ENCODE peak calls at places on chromosome 18, in four cellular contexts. S is K562, T is WTC11, D is HepG2. Q is an unnamed sample.
A peak's percentile ranks its signal among the peaks of the same experiment; 100 is the strongest.

GRCh38 chr18:73007195-73007934 is 139.6 kb upstream of the NETO1 start:
- DNase-seq in S (no peak), T (no peak), D (no peak), Q (no peak)

GRCh38 chr18:67385455-67385854 is 131.1 kb downstream of the DSEL start:
- DNase-seq in S (no peak), T (no peak), D (peak; percentile 78), Q (no peak)

GRCh38 chr18:6956495-6956894 is 161.1 kb downstream of the LAMA1 start:
- DNase-seq in S (no peak), T (no peak), D (no peak), Q (no peak)

GRCh38 chr18:58228176-58228575 is 184.2 kb downstream of the NEDD4L start:
- DNase-seq in S (no peak), T (no peak), D (no peak), Q (no peak)

GRCh38 chr18:58201268-58201667 is 157.2 kb downstream of the NEDD4L start:
- DNase-seq in S (no peak), T (no peak), D (no peak), Q (no peak)

GRCh38 chr18:75531851-75532241 is 104.3 kb upstream of the SMIM21 start:
- DNase-seq in S (no peak), T (no peak), D (no peak), Q (no peak)

GRCh38 chr18:76565238-76566173 is 70.5 kb upstream of the ZNF516 start:
- DNase-seq in S (peak; percentile 27), T (peak; percentile 60), D (peak; percentile 63), Q (peak; percentile 68)

GRCh38 chr18:44943201-44943881 is 262.7 kb downstream of the SETBP1 start:
- DNase-seq in S (no peak), T (peak; percentile 55), D (no peak), Q (no peak)

GRCh38 chr18:68282232-68282631 is 432.7 kb downstream of the TMX3 start:
- DNase-seq in S (no peak), T (no peak), D (no peak), Q (no peak)

GRCh38 chr18:79401494-79402208 is 5.9 kb downstream of the NFATC1 start:
- DNase-seq in S (no peak), T (no peak), D (no peak), Q (no peak)

GRCh38 chr18:5524660-5525059 is 19.1 kb downstream of the EPB41L3 start:
- DNase-seq in S (no peak), T (no peak), D (no peak), Q (no peak)

GRCh38 chr18:26074256-26074655 is 16.2 kb downstream of the SS18 start:
- DNase-seq in S (no peak), T (no peak), D (no peak), Q (no peak)

GRCh38 chr18:74389991-74390390 is 67.1 kb downstream of the DIPK1C start:
- DNase-seq in S (no peak), T (no peak), D (no peak), Q (no peak)

GRCh38 chr18:25568926-25569325 is 217.0 kb upstream of the ZNF521 start:
- DNase-seq in S (no peak), T (no peak), D (no peak), Q (no peak)

GRCh38 chr18:48868468-48869466 is 82.0 kb downstream of the SMAD7 start:
- DNase-seq in S (no peak), T (no peak), D (peak; percentile 69), Q (no peak)

GRCh38 chr18:79067611-79068010 is 1.6 kb upstream of the ATP9B start:
- DNase-seq in S (no peak), T (no peak), D (no peak), Q (no peak)

GRCh38 chr18:62991959-62992358 is 276.6 kb downstream of the PHLPP1 start:
- DNase-seq in S (peak; percentile 82), T (peak; percentile 41), D (no peak), Q (no peak)

GRCh38 chr18:77765468-77765867 is 515.8 kb downstream of the GALR1 start:
- DNase-seq in S (peak; percentile 47), T (peak; percentile 66), D (peak; percentile 11), Q (peak; percentile 29)

GRCh38 chr18:48412339-48412929 is 3.3 kb upstream of the ZBTB7C start:
- DNase-seq in S (peak; percentile 28), T (peak; percentile 54), D (peak; percentile 56), Q (peak; percentile 36)

GRCh38 chr18:54805571-54806334 is 22.5 kb upstream of the RAB27B start:
- DNase-seq in S (peak; percentile 81), T (no peak), D (peak; percentile 2), Q (no peak)

GRCh38 chr18:2515908-2516625 is 55.2 kb downstream of the METTL4 start:
- DNase-seq in S (no peak), T (no peak), D (peak; percentile 3), Q (no peak)

GRCh38 chr18:54604211-54604610 is 13.2 kb downstream of the DYNAP start:
- DNase-seq in S (no peak), T (no peak), D (no peak), Q (no peak)

GRCh38 chr18:79912409-79912991 is 39.0 kb downstream of the SLC66A2 start:
- DNase-seq in S (no peak), T (no peak), D (no peak), Q (no peak)

GRCh38 chr18:36386150-36386920 is 88.8 kb downstream of the FHOD3 start:
- DNase-seq in S (no peak), T (no peak), D (no peak), Q (no peak)

DNA sequence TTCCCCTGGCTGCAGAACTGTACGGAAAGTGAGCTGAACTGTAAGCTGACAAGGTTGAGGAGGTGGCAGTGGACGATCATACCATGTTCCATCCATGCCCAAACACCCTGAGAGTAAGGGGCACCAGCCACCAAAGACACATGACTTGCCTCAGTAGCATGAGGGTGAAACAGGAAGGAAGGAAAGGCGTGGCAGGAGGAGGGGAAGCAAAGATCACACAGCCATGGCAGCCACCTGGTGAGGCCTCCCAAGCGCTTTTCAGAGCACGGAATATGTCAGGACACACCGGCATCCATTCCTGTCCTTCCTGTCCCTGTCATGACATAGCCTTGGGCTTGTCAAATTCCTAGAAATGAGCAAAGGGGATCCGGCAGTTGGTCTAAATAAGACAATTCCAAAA is 118.7 kb downstream of the MYO5B start:
- DNase-seq in S (no peak), T (no peak), D (no peak), Q (no peak)
- TF ChIP-seq ELF4 in S (no peak), T (no peak), D (no peak), Q (no peak)

GRCh38 chr18:56191334-56191733 is 447.1 kb downstream of the TXNL1 start:
- DNase-seq in S (no peak), T (no peak), D (no peak), Q (no peak)

GRCh38 chr18:56188521-56188920 is 449.9 kb downstream of the TXNL1 start:
- DNase-seq in S (no peak), T (no peak), D (no peak), Q (no peak)

GRCh38 chr18:56186319-56186718 is 452.1 kb downstream of the TXNL1 start:
- DNase-seq in S (no peak), T (no peak), D (no peak), Q (no peak)

GRCh38 chr18:56185126-56185525 is 453.3 kb downstream of the TXNL1 start:
- DNase-seq in S (no peak), T (no peak), D (no peak), Q (no peak)

DNA sequence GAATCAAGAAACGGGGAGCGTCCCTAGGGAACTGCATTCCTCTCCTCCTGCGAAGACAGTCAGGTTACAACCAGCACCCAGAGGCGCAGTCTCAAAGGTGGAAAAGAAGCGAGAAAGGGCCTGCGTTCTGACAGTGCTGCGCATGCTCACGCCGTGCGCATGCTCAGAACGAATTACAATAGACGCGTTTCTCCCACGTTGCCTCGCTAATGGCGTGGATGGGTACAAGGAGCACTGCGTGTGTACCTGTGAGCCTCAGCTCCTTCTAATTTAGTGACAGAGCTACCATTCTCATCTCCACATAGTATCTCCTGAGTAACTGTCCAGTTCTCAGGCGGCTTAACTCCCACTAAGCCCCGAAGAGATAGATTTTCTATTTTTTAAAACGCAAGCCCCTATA is 448.8 kb downstream of the TXNL1 start:
- DNase-seq in S (peak; percentile 28), T (no peak), D (no peak), Q (no peak)
- TF ChIP-seq ELF4 in S (no peak), T (no peak), D (no peak), Q (no peak)

GRCh38 chr18:51110073-51110797 is 80.2 kb downstream of the SMAD4 start:
- DNase-seq in S (peak; percentile 58), T (peak; percentile 89), D (peak; percentile 15), Q (peak; percentile 77)
- TF ChIP-seq ELF4 in S (no peak), T (no peak), D (no peak), Q (no peak)

GRCh38 chr18:59416818-59417217 is 57.8 kb upstream of the LMAN1 start:
- DNase-seq in S (no peak), T (no peak), D (no peak), Q (no peak)

GRCh38 chr18:59420244-59420643 is 61.2 kb upstream of the LMAN1 start:
- DNase-seq in S (no peak), T (no peak), D (no peak), Q (no peak)

GRCh38 chr18:59423251-59423650 is 64.2 kb upstream of the LMAN1 start:
- DNase-seq in S (no peak), T (no peak), D (no peak), Q (no peak)

GRCh38 chr18:59414254-59414653 is 55.2 kb upstream of the LMAN1 start:
- DNase-seq in S (no peak), T (no peak), D (no peak), Q (no peak)

DNA sequence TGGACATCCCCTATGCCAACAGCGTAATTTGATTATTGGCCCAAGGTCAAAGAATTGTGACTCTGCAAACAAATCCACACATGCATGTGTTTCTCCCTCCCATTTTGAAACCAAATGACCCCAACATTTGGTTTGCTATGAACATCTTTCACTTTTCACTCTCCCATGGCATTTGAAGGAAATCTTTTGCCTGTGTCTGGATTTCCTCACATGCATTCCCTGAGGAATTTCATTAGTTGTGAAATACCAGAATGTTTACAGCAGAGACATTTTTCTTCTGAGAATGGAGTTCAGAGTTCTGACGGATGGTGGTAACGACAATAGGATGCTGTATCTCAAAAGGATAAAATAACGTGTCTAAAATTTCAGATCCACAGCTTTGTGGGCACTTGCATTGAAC is 60.3 kb upstream of the LMAN1 start:
- DNase-seq in S (no peak), T (no peak), D (no peak), Q (no peak)
- TF ChIP-seq ELF4 in S (no peak), T (no peak), D (no peak), Q (no peak)